ENCODE peak calls at places on chromosomes 1 and 21, in seven cellular contexts. H is anterior cingulate cortex; G is erythroblast; Z is naive thymus-derived CD8-positive, alpha-beta T cell; Q is left colon; S is activated T-cell treated with anti-CD3 and anti-CD28 coated beads for 24 hours; P is activated naive CD4-positive, alpha-beta T cell treated with anti-CD3 and anti-CD28 coated beads, Interleukin-2, amount 50 U/mL, for 72 hours. R is an unnamed sample.

GRCh38 chr1:28104866-28105467 is 16.6 kb upstream of the EYA3 start:
- DNase-seq in H (peak; percentile 68), G (no peak), Z (no peak), Q (peak; percentile 80), S (no peak), P (no peak), R (no peak)

GRCh38 chr21:45032977-45033705 is 41.2 kb upstream of the ADARB1 start:
- DNase-seq in H (no peak), G (no peak), Z (no peak), Q (no peak), S (no peak), P (no peak), R (no peak)

GRCh38 chr1:214192825-214193643 is 87.9 kb upstream of the SMYD2 start:
- DNase-seq in H (no peak), G (no peak), Z (no peak), Q (no peak), S (no peak), P (no peak), R (no peak)

GRCh38 chr21:33244082-33244780 is 14.5 kb downstream of the IFNAR2 start:
- DNase-seq in H (no peak), G (no peak), Z (no peak), Q (no peak), S (no peak), P (no peak), R (no peak)

GRCh38 chr1:109546311-109547109 is 1.9 kb upstream of the GNAI3 start:
- DNase-seq in H (peak; percentile 69), G (peak; percentile 90), Z (peak; percentile 81), Q (peak; percentile 88), S (peak; percentile 85), P (peak; percentile 74), R (peak; percentile 67)

GRCh38 chr1:33155877-33156538 is 25.8 kb downstream of the TRIM62 start:
- DNase-seq in H (no peak), G (no peak), Z (no peak), Q (no peak), S (no peak), P (no peak), R (no peak)

GRCh38 chr1:48552903-48553626 is 81.1 kb upstream of the SPATA6 start:
- DNase-seq in H (no peak), G (no peak), Z (no peak), Q (no peak), S (no peak), P (no peak), R (no peak)

GRCh38 chr1:205849619-205850355 is at the start of gene PM20D1:
- DNase-seq in H (peak; percentile 31), G (peak; percentile 70), Z (peak; percentile 82), Q (peak; percentile 70), S (peak; percentile 64), P (peak; percentile 83), R (no peak)

GRCh38 chr1:93919780-93920179 is 10.6 kb upstream of the GCLM start:
- DNase-seq in H (no peak), G (no peak), Z (no peak), Q (no peak), S (no peak), P (no peak), R (no peak)

GRCh38 chr1:209483691-209484090 is 99.8 kb upstream of the CAMK1G start:
- DNase-seq in H (no peak), G (no peak), Z (no peak), Q (no peak), S (no peak), P (no peak), R (no peak)